ENCODE peak calls at places on chromosomes 11 and 22, in ten cellular contexts. U is right atrium auricular region, Y is MCF 10A, K is choroid plexus epithelial cell, X is brain microvascular endothelial cell, I is tibial nerve, W is suprapubic skin, E is colonic mucosa, L is cardiac muscle cell, Q is H1. V is an unnamed sample.

GRCh38 chr11:70883973-70884688 is 368.2 kb downstream of the SHANK2 start:
- DNase-seq in U (no peak), Y (no peak), K (no peak), X (no peak), I (peak), W (no peak), E (no peak), L (no peak), Q (no peak), V (no peak)

GRCh38 chr11:114083256-114084252 is 24.0 kb downstream of the ZBTB16 start:
- DNase-seq in U (no peak), Y (no peak), K (no peak), X (no peak), I (no peak), W (no peak), E (no peak), L (no peak), Q (no peak), V (no peak)

GRCh38 chr11:269146-269890 is 8.9 kb upstream of the NLRP6 start:
- DNase-seq in U (peak), Y (peak), K (peak), X (no peak), I (no peak), W (peak), E (peak), L (no peak), Q (no peak), V (peak)

GRCh38 chr11:118898400-118899295 is 15.0 kb downstream of the CXCR5 start:
- DNase-seq in U (no peak), Y (no peak), K (no peak), X (no peak), I (no peak), W (no peak), E (peak), L (no peak), Q (no peak), V (no peak)

GRCh38 chr22:33666661-33667619 is 253.3 kb downstream of the LARGE1 start:
- DNase-seq in U (no peak), Y (no peak), K (no peak), X (no peak), I (no peak), W (no peak), E (peak), L (peak), Q (no peak), V (no peak)

GRCh38 chr22:27726726-27727449 is 74.7 kb downstream of the MN1 start:
- DNase-seq in U (peak), Y (peak), K (peak), X (peak), I (no peak), W (peak), E (peak), L (no peak), Q (no peak), V (no peak)

GRCh38 chr11:94675788-94676187 is 92.4 kb upstream of the AMOTL1 start:
- DNase-seq in U (no peak), Y (no peak), K (no peak), X (no peak), I (no peak), W (no peak), E (no peak), L (no peak), Q (no peak), V (no peak)

GRCh38 chr22:44944891-44945600 is 64.8 kb downstream of the PHF21B start:
- DNase-seq in U (no peak), Y (no peak), K (no peak), X (no peak), I (no peak), W (no peak), E (no peak), L (no peak), Q (no peak), V (no peak)

GRCh38 chr11:111189466-111189865 is 56.1 kb upstream of the POU2AF2 start:
- DNase-seq in U (no peak), Y (no peak), K (peak), X (no peak), I (no peak), W (no peak), E (no peak), L (no peak), Q (no peak), V (no peak)

GRCh38 chr11:45146072-45147016 is at the start of gene PRDM11:
- DNase-seq in U (no peak), Y (peak), K (peak), X (peak), I (no peak), W (peak), E (peak), L (peak), Q (no peak), V (peak)

GRCh38 chr22:47092896-47093311 is 330.5 kb downstream of the TBC1D22A start:
- DNase-seq in U (no peak), Y (peak), K (peak), X (peak), I (no peak), W (peak), E (no peak), L (no peak), Q (no peak), V (no peak)

GRCh38 chr11:13031349-13031748 is 22.2 kb downstream of the RASSF10 start:
- DNase-seq in U (no peak), Y (no peak), K (no peak), X (no peak), I (no peak), W (no peak), E (no peak), L (no peak), Q (no peak), V (no peak)

GRCh38 chr11:119030029-119030328 is 698 bp downstream of the SLC37A4 start:
- DNase-seq in U (no peak), Y (no peak), K (no peak), X (no peak), I (no peak), W (no peak), E (no peak), L (no peak), Q (no peak), V (no peak)

DNA sequence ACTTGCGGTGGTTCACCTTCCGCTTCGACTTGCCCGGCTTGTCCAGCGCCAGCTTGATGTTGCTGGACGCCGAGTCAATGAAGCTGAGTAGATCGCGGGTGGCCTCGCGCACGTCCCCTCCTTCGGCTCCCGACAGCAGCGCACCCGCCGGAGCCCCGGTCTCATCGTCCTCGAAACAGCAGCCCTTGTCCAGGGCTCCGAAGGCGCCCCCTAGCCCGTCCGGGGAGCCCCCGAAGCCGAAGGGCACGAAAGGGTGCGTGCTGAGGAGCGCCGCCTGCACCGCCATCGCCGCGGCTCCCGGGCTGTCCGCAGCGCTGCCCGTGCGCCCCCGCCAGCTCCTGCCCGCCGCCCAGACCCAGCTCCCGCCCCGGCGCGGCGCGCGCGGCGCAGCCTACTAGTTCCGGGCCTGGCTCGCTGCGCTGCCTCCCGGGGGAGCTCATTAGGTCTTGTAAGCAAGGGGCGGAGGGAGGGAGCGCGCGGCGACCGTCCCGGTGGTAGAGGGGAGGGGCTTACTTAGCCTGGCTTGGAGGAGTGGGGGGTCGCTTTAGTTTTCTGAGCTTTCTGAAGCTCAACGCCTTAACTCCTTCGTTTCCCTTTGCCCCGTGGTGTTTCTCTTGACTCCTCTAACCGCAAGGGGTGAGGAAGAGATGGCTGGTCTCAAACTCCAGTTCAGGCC is at the start of gene FAM181B:
- DNase-seq in U (no peak), Y (no peak), K (peak), X (peak), I (peak), W (no peak), E (peak), L (peak), Q (peak), V (peak)
- TF ChIP-seq CTCF in U (no peak), Y (no peak), K (no peak), X (no peak), I (no peak), W (no peak), E (no peak), L (no peak), Q (no peak), V (no peak)

GRCh38 chr22:36745301-36745995 is 30.5 kb downstream of the IFT27 start:
- DNase-seq in U (no peak), Y (peak), K (no peak), X (no peak), I (no peak), W (peak), E (no peak), L (no peak), Q (no peak), V (no peak)

GRCh38 chr22:36743591-36744412 is 32.1 kb downstream of the IFT27 start:
- DNase-seq in U (no peak), Y (no peak), K (no peak), X (no peak), I (no peak), W (peak), E (no peak), L (no peak), Q (no peak), V (no peak)

GRCh38 chr22:36743011-36743410 is 32.9 kb downstream of the IFT27 start:
- DNase-seq in U (no peak), Y (no peak), K (no peak), X (no peak), I (no peak), W (peak), E (no peak), L (no peak), Q (no peak), V (no peak)

GRCh38 chr22:36744413-36744765 is 31.5 kb downstream of the IFT27 start:
- DNase-seq in U (no peak), Y (no peak), K (no peak), X (no peak), I (no peak), W (no peak), E (no peak), L (no peak), Q (no peak), V (no peak)

GRCh38 chr22:36744791-36745190 is 31.1 kb downstream of the IFT27 start:
- DNase-seq in U (no peak), Y (no peak), K (no peak), X (no peak), I (no peak), W (peak), E (no peak), L (no peak), Q (no peak), V (no peak)
- TF ChIP-seq CTCF in U (no peak), Y (no peak), K (no peak), X (no peak), I (no peak), W (no peak), E (no peak), L (no peak), Q (no peak), V (no peak)

DNA sequence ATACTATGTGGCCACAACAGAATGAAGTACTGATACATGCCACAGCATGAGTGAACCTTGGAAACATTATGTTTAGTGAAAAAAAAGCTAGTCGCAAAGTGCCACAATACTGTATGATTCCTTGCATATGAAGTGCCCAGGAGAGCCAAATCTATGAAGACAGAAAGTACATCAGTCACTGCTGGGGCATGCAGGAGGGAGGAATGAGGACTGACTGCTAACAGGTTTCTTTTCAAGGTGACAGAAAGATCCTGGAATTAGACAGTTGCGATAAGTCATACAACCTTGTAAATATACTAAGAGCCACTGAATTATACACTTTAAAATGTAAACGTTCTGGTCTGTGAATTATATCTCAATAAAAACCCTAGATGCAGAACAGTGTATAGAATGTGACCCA is 11.8 kb upstream of the C11orf91 start:
- DNase-seq in U (no peak), Y (no peak), K (no peak), X (no peak), I (no peak), W (no peak), E (peak), L (no peak), Q (no peak), V (no peak)
- TF ChIP-seq CTCF in U (no peak), Y (no peak), K (no peak), X (no peak), I (no peak), W (no peak), E (no peak), L (no peak), Q (no peak), V (no peak)

DNA sequence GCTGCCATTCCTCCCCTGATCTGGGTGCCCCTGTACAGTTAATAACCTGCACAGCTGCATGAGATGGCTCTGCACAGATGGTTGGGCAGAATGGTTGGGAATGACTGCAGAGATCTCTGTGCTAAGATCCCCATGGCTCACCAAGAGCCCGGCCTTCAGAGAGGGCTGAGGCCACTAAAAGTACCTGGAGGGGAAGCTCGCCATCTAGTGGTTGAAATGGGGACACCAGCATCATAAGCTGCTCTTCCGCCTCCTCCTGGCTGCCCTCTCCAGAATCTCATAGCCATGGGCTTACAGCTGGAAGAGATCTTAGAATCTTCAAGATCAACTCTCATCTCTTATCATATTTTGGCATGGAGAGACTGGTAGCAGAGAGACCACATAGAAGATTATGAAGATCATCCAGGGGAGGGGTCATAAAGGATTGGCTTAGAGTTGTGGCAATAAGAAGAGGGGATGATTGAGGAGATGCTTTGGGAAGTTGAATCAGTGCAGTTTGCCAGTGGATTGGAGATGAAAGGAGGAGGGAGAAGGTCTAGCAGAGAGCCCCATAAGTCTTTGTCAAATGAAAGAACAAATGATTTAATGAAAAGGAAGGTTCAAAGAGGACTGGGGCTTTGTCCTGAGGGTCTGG is 22.0 kb upstream of the TLCD5 start:
- DNase-seq in U (no peak), Y (peak), K (peak), X (peak), I (peak), W (no peak), E (peak), L (peak), Q (peak), V (peak)
- TF ChIP-seq CTCF in U (peak), Y (peak), K (peak), X (peak), I (peak), W (peak), E (peak), L (peak), Q (peak), V (peak)

GRCh38 chr11:129230006-129230405 is 37.9 kb upstream of the ARHGAP32 start:
- DNase-seq in U (no peak), Y (no peak), K (peak), X (no peak), I (no peak), W (no peak), E (no peak), L (no peak), Q (no peak), V (no peak)
- TF ChIP-seq CTCF in U (peak), Y (peak), K (no peak), X (no peak), I (peak), W (no peak), E (no peak), L (no peak), Q (no peak), V (no peak)

GRCh38 chr11:125326126-125326525 is 161.6 kb downstream of the PKNOX2 start:
- DNase-seq in U (no peak), Y (no peak), K (no peak), X (no peak), I (no peak), W (no peak), E (no peak), L (no peak), Q (no peak), V (no peak)
- TF ChIP-seq CTCF in U (no peak), Y (no peak), K (no peak), X (no peak), I (no peak), W (no peak), E (no peak), L (no peak), Q (no peak), V (no peak)

V was measured in activated CD8-positive, alpha-beta T cell treated with anti-CD3 and anti-CD28 coated beads for 36 hours.